ENCODE peak calls at places on chromosomes 1 and 21, in ten cellular contexts. T is coronary artery; F is neural crest cell; B is CD8-positive, alpha-beta T cell; S is GM20000; N is lower leg skin; Z is nephron progenitor cell; J is HFFc6; Q is GM23338; G is GM12865. P is an unnamed sample.

GRCh38 chr21:19198801-19199200 is 795.2 kb upstream of the TMPRSS15 start:
- DNase-seq in Z (no peak), G (no peak), Q (peak), S (no peak), B (no peak), J (no peak), T (no peak), F (no peak), N (no peak), P (no peak)

GRCh38 chr1:222912730-222913129 is 97.9 kb downstream of the DISP1 start:
- DNase-seq in F (no peak), J (no peak), T (no peak), N (no peak), G (no peak), Z (no peak), S (no peak), Q (no peak), B (no peak), P (no peak)

GRCh38 chr1:92030701-92031107 is 919 bp downstream of the EPHX4 start:
- DNase-seq in Q (peak), B (no peak), N (no peak), F (no peak), Z (no peak), J (no peak), T (no peak), G (no peak), S (no peak), P (no peak)

GRCh38 chr1:19384772-19385187 is 72.7 kb downstream of the SLC66A1 start:
- DNase-seq in G (no peak), F (no peak), J (no peak), Q (no peak), B (no peak), N (no peak), T (no peak), Z (no peak), S (no peak), P (no peak)

GRCh38 chr1:33257759-33258712 is 1.7 kb downstream of the ZNF362 start:
- DNase-seq in Q (no peak), J (no peak), Z (peak), F (no peak), B (no peak), T (no peak), S (no peak), G (no peak), N (no peak), P (no peak)

GRCh38 chr1:3494321-3495308 is 40.1 kb downstream of the ARHGEF16 start:
- DNase-seq in J (no peak), F (no peak), Z (no peak), T (no peak), G (no peak), Q (no peak), B (no peak), N (no peak), S (no peak), P (no peak)

GRCh38 chr1:153786038-153786790 is 11.0 kb downstream of the SLC27A3 start:
- DNase-seq in N (no peak), G (no peak), S (no peak), T (no peak), B (no peak), J (no peak), F (no peak), Q (no peak), Z (no peak), P (no peak)

GRCh38 chr1:22930235-22930912 is 42.3 kb downstream of the LACTBL1 start:
- DNase-seq in G (peak), J (peak), F (peak), Z (peak), Q (peak), T (no peak), B (no peak), N (peak), S (peak), P (no peak)

GRCh38 chr1:98099501-98099900 is 178.7 kb upstream of the DPYD start:
- DNase-seq in S (no peak), G (no peak), N (no peak), Z (no peak), Q (no peak), F (no peak), B (no peak), J (peak), T (no peak), P (no peak)

GRCh38 chr1:206612129-206612876 is at the start of gene EIF2D:
- DNase-seq in J (peak), T (peak), N (peak), G (peak), B (peak), Q (peak), Z (peak), F (peak), S (peak), P (peak)

GRCh38 chr1:206604861-206605260 is 7.4 kb downstream of the EIF2D start:
- DNase-seq in Z (no peak), Q (no peak), F (no peak), B (no peak), T (no peak), G (no peak), N (no peak), S (no peak), J (no peak), P (no peak)

GRCh38 chr1:206608108-206608698 is 4.1 kb downstream of the EIF2D start:
- DNase-seq in Z (peak), G (peak), J (peak), F (peak), N (no peak), S (peak), T (no peak), B (peak), Q (peak), P (peak)

GRCh38 chr1:206609229-206609991 is 2.9 kb downstream of the EIF2D start:
- DNase-seq in G (peak), F (no peak), S (peak), Z (no peak), N (no peak), B (no peak), Q (no peak), T (no peak), J (no peak), P (no peak)

GRCh38 chr1:206606867-206607266 is 5.4 kb downstream of the EIF2D start:
- DNase-seq in F (no peak), N (no peak), J (peak), B (no peak), S (no peak), G (peak), Z (no peak), T (no peak), Q (peak), P (no peak)
- TF ChIP-seq CTCF in F (peak), N (no peak), J (peak), B (peak), S (no peak), G (peak), Z (peak), T (no peak), Q (peak), P (no peak)

GRCh38 chr1:29253180-29253579 is 16.9 kb downstream of the PTPRU start:
- DNase-seq in T (no peak), Q (no peak), S (no peak), G (no peak), J (no peak), B (no peak), Z (no peak), F (no peak), N (no peak), P (no peak)
- TF ChIP-seq CTCF in T (no peak), Q (no peak), S (no peak), G (no peak), J (peak), B (no peak), Z (no peak), F (no peak), N (no peak), P (no peak)

GRCh38 chr1:18109756-18110597 is 2.4 kb downstream of the IGSF21 start:
- DNase-seq in Q (peak), B (no peak), T (no peak), Z (peak), J (no peak), F (no peak), G (no peak), N (no peak), S (peak), P (no peak)
- TF ChIP-seq CTCF in Q (peak), B (no peak), T (no peak), Z (peak), J (peak), F (peak), G (no peak), N (no peak), S (no peak), P (no peak)

GRCh38 chr1:26389604-26390247 is 17.2 kb upstream of the ZNF683 start:
- DNase-seq in S (no peak), Z (no peak), B (no peak), N (no peak), Q (no peak), T (no peak), G (no peak), F (no peak), J (no peak), P (no peak)

GRCh38 chr1:26387447-26387846 is 14.9 kb upstream of the ZNF683 start:
- DNase-seq in Q (no peak), Z (no peak), J (peak), N (no peak), T (no peak), S (no peak), G (no peak), F (no peak), B (no peak), P (no peak)

GRCh38 chr1:26388791-26389445 is 16.4 kb upstream of the ZNF683 start:
- DNase-seq in S (no peak), F (no peak), Q (no peak), G (no peak), N (no peak), B (no peak), T (no peak), J (no peak), Z (no peak), P (no peak)

GRCh38 chr1:26391450-26391849 is 18.9 kb upstream of the ZNF683 start:
- DNase-seq in G (peak), S (peak), T (no peak), N (no peak), Z (peak), B (peak), F (peak), Q (peak), J (peak), P (no peak)
- TF ChIP-seq CTCF in G (peak), S (peak), T (no peak), N (no peak), Z (peak), B (peak), F (peak), Q (peak), J (peak), P (no peak)

DNA sequence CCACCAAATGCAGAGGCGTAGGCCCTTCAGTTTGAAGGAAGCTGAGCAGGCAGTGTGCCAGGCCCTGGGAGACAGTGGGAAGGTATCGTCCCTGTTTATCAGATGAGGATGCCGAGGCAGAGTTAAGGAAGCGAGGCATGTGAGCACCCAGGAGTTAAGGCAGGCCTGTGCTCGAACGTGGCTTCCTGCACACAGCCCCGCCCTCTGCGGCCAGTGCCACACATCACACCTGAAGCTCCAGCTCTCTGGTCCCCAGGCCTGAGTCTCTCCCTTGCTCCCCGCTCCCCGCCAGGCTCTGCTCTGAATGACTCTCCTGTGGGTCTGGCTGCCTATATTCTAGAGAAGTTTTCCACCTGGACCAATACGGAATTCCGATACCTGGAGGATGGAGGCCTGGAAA is 32.1 kb downstream of the EPHX1 start:
- DNase-seq in N (no peak), J (no peak), S (no peak), F (no peak), G (no peak), B (no peak), Q (peak), Z (no peak), T (no peak), P (no peak)
- TF ChIP-seq CTCF in N (no peak), J (no peak), S (no peak), F (no peak), G (no peak), B (no peak), Q (peak), Z (no peak), T (no peak), P (no peak)

GRCh38 chr1:221693087-221693486 is 48.8 kb downstream of the DUSP10 start:
- DNase-seq in Q (peak), B (no peak), S (no peak), G (no peak), T (no peak), N (no peak), Z (no peak), F (no peak), J (no peak), P (no peak)
- TF ChIP-seq CTCF in Q (peak), B (no peak), S (no peak), G (peak), T (no peak), N (no peak), Z (no peak), F (peak), J (peak), P (no peak)

GRCh38 chr1:227952374-227953021 is 4.8 kb upstream of the WNT9A start:
- DNase-seq in T (peak), N (peak), S (no peak), F (no peak), B (no peak), J (no peak), G (no peak), Q (no peak), Z (no peak), P (no peak)

GRCh38 chr1:227951624-227952373 is 4.1 kb upstream of the WNT9A start:
- DNase-seq in J (no peak), B (no peak), G (no peak), T (peak), F (no peak), Q (no peak), Z (no peak), S (no peak), N (peak), P (no peak)

GRCh38 chr1:227955808-227956207 is 8.1 kb upstream of the WNT9A start:
- DNase-seq in B (no peak), N (no peak), S (no peak), G (no peak), Z (no peak), J (no peak), F (no peak), Q (no peak), T (no peak), P (no peak)

GRCh38 chr1:227953022-227953412 is 5.3 kb upstream of the WNT9A start:
- DNase-seq in T (no peak), J (no peak), S (no peak), F (no peak), G (no peak), Q (no peak), N (no peak), B (no peak), Z (no peak), P (no peak)

DNA sequence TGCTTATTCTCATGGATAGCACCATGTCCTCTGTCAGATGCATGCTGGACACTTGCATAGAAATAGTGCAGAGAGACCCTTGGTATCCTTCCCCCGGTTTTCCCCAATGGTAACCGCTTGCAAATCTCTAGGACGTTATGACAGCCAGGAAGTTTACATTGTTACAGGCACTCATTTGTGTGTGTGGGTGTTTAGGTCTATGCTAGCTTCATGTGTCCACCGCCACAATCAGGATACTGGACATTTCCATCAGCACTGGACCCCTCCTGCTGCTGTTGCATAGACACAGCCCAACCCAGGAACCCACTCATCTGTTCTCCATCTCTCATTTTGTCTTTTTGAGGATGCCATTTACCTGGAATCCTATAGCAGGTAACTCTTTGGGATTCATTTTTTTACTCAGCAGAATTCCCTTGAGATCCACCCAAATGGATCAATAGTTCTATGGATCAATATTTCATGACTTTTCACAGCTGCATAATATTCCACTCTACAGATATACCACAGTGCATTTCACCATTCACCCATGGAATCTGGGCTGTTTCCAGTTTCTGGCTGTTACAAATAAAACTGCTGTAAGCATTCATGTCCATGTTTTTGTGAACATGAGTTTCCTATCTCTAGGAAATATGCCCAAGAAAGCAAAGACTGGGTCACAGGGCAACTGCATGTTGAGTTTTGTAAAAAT is 6.6 kb upstream of the WNT9A start:
- DNase-seq in N (no peak), J (no peak), T (no peak), G (no peak), Z (no peak), F (no peak), Q (no peak), S (no peak), B (no peak), P (no peak)
- TF ChIP-seq CTCF in N (no peak), J (peak), T (no peak), G (no peak), Z (no peak), F (no peak), Q (no peak), S (no peak), B (no peak), P (no peak)

GRCh38 chr1:215905493-215906095 is 338.5 kb downstream of the KCTD3 start:
- DNase-seq in G (no peak), N (no peak), Z (no peak), B (no peak), S (no peak), Q (no peak), F (no peak), J (peak), T (no peak), P (no peak)

DNA sequence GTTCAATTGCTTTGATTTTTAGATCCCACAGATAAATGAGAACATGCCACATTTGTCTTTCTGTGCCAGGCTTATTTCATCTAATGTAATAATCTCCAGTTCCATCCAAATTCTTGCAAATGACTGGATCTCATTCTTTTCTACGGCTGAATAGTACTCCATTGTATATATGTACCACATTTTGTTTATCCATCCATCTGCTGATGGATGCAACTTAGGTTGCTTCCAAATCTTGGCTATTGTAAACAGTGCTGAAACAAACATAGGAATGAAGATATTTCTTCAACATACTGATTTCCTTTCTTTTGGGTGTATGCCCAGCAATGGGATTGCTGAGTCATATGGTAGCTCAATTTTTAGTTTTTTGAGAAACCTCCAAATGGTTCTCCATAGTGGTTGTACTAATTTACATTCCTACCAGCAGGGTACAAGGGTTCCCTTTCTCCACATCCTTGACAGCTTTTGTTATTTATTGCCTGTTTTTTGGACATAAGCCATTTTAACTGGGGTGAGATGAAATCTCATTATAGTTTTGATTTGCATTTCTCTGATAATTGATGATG is 344.4 kb downstream of the KCTD3 start:
- DNase-seq in N (no peak), Z (no peak), B (no peak), J (peak), T (no peak), S (no peak), G (no peak), F (no peak), Q (no peak), P (no peak)
- TF ChIP-seq CTCF in N (no peak), Z (no peak), B (no peak), J (peak), T (no peak), S (no peak), G (no peak), F (peak), Q (no peak), P (no peak)

DNA sequence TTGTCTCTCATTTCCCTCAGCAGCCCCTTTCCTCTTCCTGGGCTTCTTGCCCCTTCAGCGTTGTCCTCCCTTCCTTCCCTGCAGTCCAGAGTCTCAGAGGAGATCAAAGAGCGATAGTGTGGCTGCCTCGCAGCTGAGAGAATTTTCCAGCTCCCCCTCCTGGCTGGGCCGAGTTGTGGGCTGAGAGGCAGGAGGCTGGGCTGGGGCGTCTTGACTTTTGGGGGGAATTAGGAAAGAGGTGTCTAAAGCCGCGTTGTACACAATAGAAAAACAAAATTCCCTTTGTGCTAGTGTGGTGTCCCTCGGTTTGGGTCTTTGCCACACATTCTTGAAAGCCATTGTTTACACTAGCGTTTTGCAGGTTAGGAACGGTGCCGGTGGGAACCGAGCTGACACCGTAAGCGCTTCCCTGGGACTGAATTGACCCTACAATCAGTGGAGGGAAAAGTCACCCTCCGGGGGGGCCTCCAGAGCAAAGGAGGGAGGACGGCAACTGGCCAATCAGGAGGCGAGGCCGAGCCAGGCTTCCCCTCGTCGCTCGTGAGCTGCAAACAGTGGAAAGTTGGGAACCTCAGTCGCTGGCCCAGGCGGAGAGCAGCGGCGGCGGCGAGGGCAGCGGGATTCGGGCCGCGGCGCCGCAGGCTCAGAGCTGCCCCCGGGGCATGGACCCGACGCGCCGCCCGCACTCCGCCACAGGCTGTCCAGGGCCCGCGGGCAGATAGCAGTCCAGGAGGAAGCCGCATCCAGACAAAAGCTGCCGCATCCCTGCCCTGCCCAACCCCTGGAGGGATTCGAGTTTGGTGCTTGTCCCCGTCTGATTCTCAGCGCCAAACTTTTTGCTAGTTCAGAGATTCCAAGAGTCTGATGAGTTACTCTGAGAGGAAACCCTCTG is at the start of gene HMCN1:
- DNase-seq in Z (peak), T (peak), Q (peak), B (no peak), F (peak), N (peak), S (peak), J (peak), G (peak), P (peak)
- TF ChIP-seq CTCF in Z (peak), T (no peak), Q (peak), B (no peak), F (peak), N (no peak), S (peak), J (peak), G (peak), P (no peak)